ENCODE peak calls at places on chromosomes 12 and 14, in seven cellular contexts. L is substantia nigra; J is stimulated activated CD4-positive, alpha-beta T cell treated with anti-CD3 and anti-CD28 coated beads, Interleukin-1b, Interleukin-23, amount 100 ng/mL, for 1 hour; N is left ventricle myocardium inferior; H is astrocyte of the spinal cord; R is activated gamma-delta T cell treated with anti-CD3 and anti-CD28 coated beads, Interleukin-2, amount 50 U/mL, for 16 hours; M is MV-4-11. D is an unnamed sample.
A peak's percentile ranks its signal among the peaks of the same experiment; 100 is the strongest.

GRCh38 chr14:63964063-63964462 is 111.3 kb downstream of the SYNE2 start:
- DNase-seq in H (no peak), L (no peak), M (no peak), R (no peak), N (no peak), J (no peak), D (no peak)

GRCh38 chr12:65121049-65121955 is at the start of gene WIF1:
- DNase-seq in J (no peak), H (no peak), R (no peak), L (no peak), M (no peak), N (no peak), D (peak; percentile 37)

GRCh38 chr14:65438266-65438933 is 25.9 kb downstream of the FUT8 start:
- DNase-seq in M (peak; percentile 15), R (no peak), J (no peak), H (no peak), N (no peak), L (no peak), D (no peak)

GRCh38 chr14:74358176-74358829 is 10.0 kb downstream of the VRTN start:
- DNase-seq in M (no peak), N (no peak), J (no peak), L (no peak), R (no peak), H (no peak), D (no peak)

GRCh38 chr12:42809226-42809625 is 219.7 kb upstream of the PRICKLE1 start:
- DNase-seq in M (no peak), R (no peak), L (no peak), H (peak; percentile 38), N (no peak), J (no peak), D (no peak)

GRCh38 chr12:99334737-99335136 is 312.8 kb upstream of the GARIN6 start:
- DNase-seq in J (no peak), H (no peak), R (no peak), N (no peak), M (no peak), L (no peak), D (no peak)

GRCh38 chr14:95220663-95221231 is 63.4 kb upstream of the DICER1 start:
- DNase-seq in M (no peak), N (no peak), J (no peak), H (peak; percentile 88), L (no peak), R (no peak), D (no peak)

GRCh38 chr14:102733326-102733725 is 43.9 kb upstream of the TRAF3 start:
- DNase-seq in N (no peak), L (no peak), H (no peak), J (no peak), M (no peak), R (no peak), D (no peak)

GRCh38 chr12:68367136-68367535 is 35.0 kb upstream of the MDM1 start:
- DNase-seq in M (no peak), J (no peak), L (no peak), R (no peak), N (no peak), H (no peak), D (no peak)

GRCh38 chr12:58648151-58648550 is 272.2 kb downstream of the LRIG3 start:
- DNase-seq in J (no peak), N (no peak), L (no peak), M (no peak), R (no peak), H (no peak), D (no peak)

GRCh38 chr12:45909041-45909713 is 81.2 kb downstream of the SCAF11 start:
- DNase-seq in M (no peak), L (no peak), R (no peak), J (no peak), H (no peak), N (no peak), D (no peak)

D was measured in frontal cortex.